ENCODE peak calls at places on chromosomes 3 and 15, in eight cellular contexts. H, K, J, T, I, Y, M and L are unnamed samples.

GRCh38 chr15:57735406-57735805 is 28.9 kb downstream of the POLR2M start:
- DNase-seq in H (no peak), K (no peak), J (no peak), T (no peak), M (no peak), I (peak), Y (no peak), L (no peak)

GRCh38 chr15:32781781-32782180 is 64.0 kb downstream of the GREM1 start:
- DNase-seq in T (no peak), H (no peak), Y (no peak), K (no peak), M (peak), J (no peak), I (no peak), L (no peak)

GRCh38 chr3:42020681-42021307 is 58.9 kb upstream of the ULK4 start:
- DNase-seq in Y (peak), M (peak), J (no peak), H (no peak), K (no peak), I (peak), T (no peak), L (no peak)

GRCh38 chr15:23447107-23447500 is at the start of gene GOLGA6L2:
- DNase-seq in M (no peak), K (peak), J (no peak), H (peak), I (no peak), Y (no peak), T (no peak), L (no peak)

GRCh38 chr15:64216722-64217428 is 54.1 kb upstream of the PPIB start:
- DNase-seq in Y (no peak), J (no peak), K (peak), M (peak), I (no peak), T (no peak), H (peak), L (peak)

GRCh38 chr15:49530106-49530505 is 90.5 kb downstream of the FAM227B start:
- DNase-seq in M (no peak), Y (peak), T (no peak), J (no peak), I (no peak), K (no peak), H (no peak), L (no peak)

GRCh38 chr15:80982205-80982604 is 7.4 kb downstream of the MESD start:
- DNase-seq in T (no peak), Y (no peak), J (no peak), K (no peak), M (no peak), I (no peak), H (no peak), L (no peak)

GRCh38 chr3:88963003-88963402 is 144.4 kb upstream of the EPHA3 start:
- DNase-seq in J (no peak), M (no peak), I (no peak), Y (no peak), T (no peak), K (no peak), H (no peak), L (no peak)

GRCh38 chr15:86915811-86916331 is 836.2 kb downstream of the AGBL1 start:
- DNase-seq in H (peak), I (peak), Y (peak), T (no peak), K (peak), J (no peak), M (no peak), L (peak)

GRCh38 chr3:113086506-113087461 is 96.0 kb downstream of the GTPBP8 start:
- DNase-seq in K (no peak), J (no peak), I (no peak), M (no peak), Y (no peak), T (no peak), H (no peak), L (no peak)
- TF ChIP-seq CTCF in K (no peak), J (no peak), I (no peak), M (no peak), Y (no peak), T (no peak), H (no peak), L (no peak)

DNA sequence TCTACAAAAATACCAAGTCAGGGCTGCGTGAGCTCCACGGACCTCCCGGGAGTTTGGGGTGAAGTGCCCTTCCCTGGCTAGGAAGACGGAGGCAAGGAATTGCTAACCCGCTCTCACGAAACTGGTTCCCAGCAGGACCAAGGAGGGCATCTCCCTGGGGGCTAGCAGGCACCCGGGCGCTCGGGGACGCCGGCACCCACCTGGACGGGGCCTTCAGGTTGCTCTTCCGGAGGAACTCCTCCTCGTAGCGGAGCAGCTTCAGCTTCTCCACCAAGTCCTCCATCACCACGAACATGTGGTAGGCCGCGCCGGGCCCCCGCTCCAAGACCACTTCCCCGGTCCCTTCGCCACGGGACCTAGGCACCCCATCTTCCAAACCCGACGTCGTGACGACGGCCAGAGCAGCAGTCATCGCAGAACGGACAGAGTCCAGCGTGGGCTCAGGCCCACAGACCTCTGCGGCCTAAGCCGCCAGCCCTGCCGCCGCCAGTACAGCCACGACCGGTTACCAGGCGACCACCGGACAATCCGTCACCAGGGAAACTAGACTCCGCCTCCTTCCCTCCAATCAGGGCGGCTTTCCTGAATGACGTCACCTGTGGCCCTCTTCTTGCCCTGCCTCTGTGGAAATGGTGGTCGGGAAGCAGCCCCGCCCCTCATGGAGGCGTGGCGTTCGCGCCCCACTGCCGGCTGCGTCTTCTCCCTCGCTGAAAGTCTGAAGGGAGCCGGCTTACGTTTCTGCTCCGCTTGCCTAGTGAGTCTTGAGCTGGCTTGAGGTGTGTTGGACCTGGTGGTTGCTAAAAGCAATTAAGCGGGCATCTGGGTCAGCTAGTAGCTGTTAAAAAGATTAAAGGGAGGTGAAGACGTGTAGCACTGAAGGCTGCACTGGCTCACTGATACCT is at the start of gene IFT57:
- DNase-seq in Y (peak), M (peak), H (peak), T (peak), I (peak), J (peak), K (peak), L (peak)
- TF ChIP-seq POLR2A in Y (peak), M (peak), H (peak), T (peak), I (peak), J (peak), K (peak), L (peak)

DNA sequence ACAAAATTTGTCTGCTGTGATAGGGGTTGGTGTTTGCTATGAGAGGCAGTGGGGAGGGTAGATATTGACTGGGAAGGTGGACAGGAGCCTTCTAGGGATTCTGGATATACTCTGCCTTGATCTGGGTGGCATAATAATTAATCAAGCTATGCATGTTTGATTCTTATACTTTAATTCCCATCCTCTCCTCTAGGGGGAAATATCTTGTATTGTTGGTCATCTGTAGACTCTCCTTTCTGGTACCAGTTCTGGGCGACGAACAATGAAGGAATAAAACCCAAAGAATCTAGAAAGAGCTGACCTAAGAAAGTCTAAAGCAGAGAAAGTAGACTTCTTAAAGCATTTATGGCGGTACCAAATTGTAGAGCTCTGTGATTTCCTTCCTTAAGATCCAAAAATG is 198.2 kb upstream of the STRIT1 start:
- DNase-seq in I (no peak), H (no peak), J (no peak), Y (no peak), M (no peak), K (no peak), T (no peak), L (no peak)
- TF ChIP-seq CTCF in I (no peak), H (no peak), J (no peak), Y (no peak), M (no peak), K (no peak), T (no peak), L (peak)

GRCh38 chr3:146881366-146881765 is 276.2 kb upstream of the PLSCR5 start:
- DNase-seq in Y (no peak), H (no peak), T (no peak), M (no peak), J (no peak), K (no peak), I (no peak), L (no peak)
- TF ChIP-seq POLR2A in Y (no peak), H (no peak), T (no peak), M (no peak), J (no peak), K (no peak), I (no peak), L (no peak)

GRCh38 chr3:152071924-152072323 is 196.8 kb upstream of the MBNL1 start:
- DNase-seq in T (no peak), J (no peak), Y (peak), K (peak), M (peak), H (peak), I (no peak), L (no peak)

GRCh38 chr3:152079980-152080379 is 188.7 kb upstream of the MBNL1 start:
- DNase-seq in M (no peak), H (no peak), I (no peak), J (no peak), Y (no peak), T (no peak), K (no peak), L (no peak)

GRCh38 chr3:152071315-152071714 is 197.4 kb upstream of the MBNL1 start:
- DNase-seq in Y (no peak), M (no peak), K (no peak), J (no peak), T (no peak), I (no peak), H (no peak), L (no peak)

GRCh38 chr3:152073267-152073666 is 195.5 kb upstream of the MBNL1 start:
- DNase-seq in I (no peak), K (no peak), J (no peak), H (no peak), M (peak), T (no peak), Y (peak), L (no peak)

DNA sequence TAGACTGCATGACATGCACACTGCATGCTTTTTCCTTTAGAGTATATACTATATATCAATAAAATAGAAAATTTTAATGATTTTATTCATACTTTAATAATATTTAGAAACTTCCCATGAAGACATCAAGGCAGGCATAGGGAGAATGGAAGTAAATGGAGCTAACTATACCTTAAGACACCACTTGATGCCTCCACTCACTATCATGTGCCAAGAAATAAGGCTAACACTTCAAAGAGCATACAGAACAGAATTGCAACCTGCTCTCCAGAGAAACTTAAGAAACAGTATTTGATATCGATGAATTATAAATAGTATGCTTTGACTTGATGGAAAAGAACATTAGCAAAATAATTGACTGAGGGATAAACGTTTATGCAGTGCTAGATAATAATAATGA is 192.6 kb upstream of the MBNL1 start:
- DNase-seq in T (no peak), J (no peak), M (peak), I (no peak), H (no peak), Y (peak), K (no peak), L (no peak)
- TF ChIP-seq CTCF in T (no peak), J (no peak), M (no peak), I (no peak), H (no peak), Y (peak), K (no peak), L (no peak)

DNA sequence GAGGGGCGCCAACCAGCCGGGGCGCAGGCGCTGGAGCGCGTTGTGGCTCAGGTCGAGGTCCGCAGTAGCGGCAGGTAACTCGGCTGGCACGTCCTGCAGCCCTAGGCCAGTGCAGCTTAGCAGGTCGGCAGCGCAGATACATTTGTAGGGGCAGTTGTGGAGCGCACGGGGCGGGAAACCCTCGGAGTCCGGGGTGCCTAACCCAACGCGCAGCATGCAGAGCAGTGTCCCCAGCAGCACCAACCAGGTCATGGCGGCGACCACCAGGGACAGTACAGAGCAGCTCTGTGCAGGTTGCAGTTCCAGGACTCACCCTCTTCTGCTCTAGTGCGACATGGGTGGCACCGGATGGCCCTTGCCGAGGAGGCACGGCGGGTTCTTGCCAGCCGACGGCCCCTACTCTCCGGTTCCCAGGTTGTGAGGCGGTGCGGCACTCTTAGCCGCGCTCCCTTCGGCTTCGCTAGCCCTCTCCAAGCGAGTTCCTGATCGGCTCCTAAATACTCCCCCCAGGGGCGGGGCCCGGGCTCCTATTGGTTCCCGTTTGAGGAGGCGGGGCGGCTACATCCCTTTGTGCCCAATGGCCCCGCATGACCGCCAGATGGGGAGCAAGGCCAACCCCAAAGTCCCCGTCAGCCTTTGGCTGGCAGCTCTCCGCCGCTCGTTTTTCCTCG is at the start of gene AMIGO3:
- DNase-seq in H (peak), M (peak), Y (peak), J (peak), T (peak), K (peak), I (peak), L (peak)
- TF ChIP-seq POLR2A in H (peak), M (peak), Y (peak), J (no peak), T (peak), K (peak), I (peak), L (peak)

GRCh38 chr3:72733676-72734075 is 114.6 kb downstream of the SHQ1 start:
- DNase-seq in I (no peak), M (no peak), T (no peak), H (no peak), Y (no peak), J (no peak), K (no peak), L (no peak)
- TF ChIP-seq CTCF in I (no peak), M (no peak), T (no peak), H (no peak), Y (no peak), J (no peak), K (no peak), L (no peak)

GRCh38 chr3:50102558-50102957 is 13.8 kb downstream of the RBM5 start:
- DNase-seq in Y (no peak), J (no peak), I (no peak), T (no peak), H (no peak), M (no peak), K (no peak), L (no peak)
- TF ChIP-seq POLR2A in Y (no peak), J (no peak), I (no peak), T (no peak), H (no peak), M (no peak), K (no peak), L (no peak)

GRCh38 chr15:70419046-70419445 is 321.3 kb upstream of the TLE3 start:
- DNase-seq in Y (no peak), J (no peak), I (no peak), H (no peak), M (no peak), T (no peak), K (no peak), L (no peak)
- TF ChIP-seq CTCF in Y (no peak), J (no peak), I (no peak), H (no peak), M (no peak), T (no peak), K (no peak), L (no peak)